ENCODE peak calls at places on chromosomes 4 and X, in six cellular contexts. One of them, this sample, is unnamed.

GRCh38 chr4:8188743-8189550 is 10.1 kb upstream of the SH3TC1 start:
- DNase-seq in fibroblast of lung: no peak
- DNase-seq in right lobe of liver: peak
- DNase-seq in tibial nerve: no peak
- DNase-seq in ascending aorta: no peak
- DNase-seq in HL-60: no peak
- DNase-seq in this sample: no peak

GRCh38 chr4:159271857-159272256 is 169.0 kb downstream of the RAPGEF2 start:
- DNase-seq in HL-60: peak
- DNase-seq in right lobe of liver: no peak
- DNase-seq in fibroblast of lung: no peak
- DNase-seq in tibial nerve: no peak
- DNase-seq in ascending aorta: no peak
- DNase-seq in this sample: no peak

GRCh38 chr4:141348589-141348988 is 127.9 kb downstream of the ZNF330 start:
- DNase-seq in ascending aorta: no peak
- DNase-seq in tibial nerve: no peak
- DNase-seq in HL-60: no peak
- DNase-seq in right lobe of liver: no peak
- DNase-seq in fibroblast of lung: no peak
- DNase-seq in this sample: no peak

GRCh38 chrX:40867352-40867751 is 132.0 kb upstream of the MED14 start:
- DNase-seq in ascending aorta: no peak
- DNase-seq in HL-60: no peak
- DNase-seq in right lobe of liver: no peak
- DNase-seq in fibroblast of lung: peak
- DNase-seq in tibial nerve: no peak
- DNase-seq in this sample: no peak

GRCh38 chr4:138235419-138235952 is 6.7 kb downstream of the SLC7A11 start:
- DNase-seq in fibroblast of lung: peak
- DNase-seq in ascending aorta: no peak
- DNase-seq in tibial nerve: no peak
- DNase-seq in right lobe of liver: no peak
- DNase-seq in HL-60: no peak
- DNase-seq in this sample: no peak

GRCh38 chr4:177460460-177460859 is 18.2 kb upstream of the AGA start:
- DNase-seq in HL-60: no peak
- DNase-seq in right lobe of liver: no peak
- DNase-seq in fibroblast of lung: no peak
- DNase-seq in ascending aorta: no peak
- DNase-seq in tibial nerve: no peak
- DNase-seq in this sample: no peak

GRCh38 chrX:57817302-57817701 is 93.0 kb downstream of the ZXDA start:
- DNase-seq in right lobe of liver: no peak
- DNase-seq in HL-60: no peak
- DNase-seq in ascending aorta: no peak
- DNase-seq in tibial nerve: no peak
- DNase-seq in fibroblast of lung: no peak
- DNase-seq in this sample: no peak

GRCh38 chr4:159549092-159549491 is 446.2 kb downstream of the RAPGEF2 start:
- DNase-seq in fibroblast of lung: peak
- DNase-seq in right lobe of liver: no peak
- DNase-seq in ascending aorta: no peak
- DNase-seq in HL-60: no peak
- DNase-seq in tibial nerve: no peak
- DNase-seq in this sample: no peak

GRCh38 chr4:7757501-7758443 is 181.9 kb downstream of the AFAP1 start:
- DNase-seq in right lobe of liver: no peak
- DNase-seq in tibial nerve: peak
- DNase-seq in ascending aorta: no peak
- DNase-seq in HL-60: no peak
- DNase-seq in fibroblast of lung: no peak
- DNase-seq in this sample: no peak

GRCh38 chrX:154020500-154021115 is 906 bp upstream of the IRAK1 start:
- DNase-seq in tibial nerve: no peak
- DNase-seq in HL-60: peak
- DNase-seq in right lobe of liver: no peak
- DNase-seq in fibroblast of lung: no peak
- DNase-seq in ascending aorta: no peak
- DNase-seq in this sample: no peak

GRCh38 chrX:465418-465817 is 78.7 kb upstream of the PPP2R3B start:
- DNase-seq in tibial nerve: no peak
- DNase-seq in ascending aorta: no peak
- DNase-seq in right lobe of liver: no peak
- DNase-seq in fibroblast of lung: no peak
- DNase-seq in HL-60: no peak
- DNase-seq in this sample: no peak

GRCh38 chr4:101885574-101885973 is 95.0 kb downstream of the BANK1 start:
- DNase-seq in ascending aorta: no peak
- DNase-seq in right lobe of liver: no peak
- DNase-seq in tibial nerve: no peak
- DNase-seq in fibroblast of lung: no peak
- DNase-seq in HL-60: peak
- DNase-seq in this sample: no peak

GRCh38 chr4:185672151-185672550 is 136.8 kb upstream of the PDLIM3 start:
- DNase-seq in right lobe of liver: no peak
- DNase-seq in HL-60: no peak
- DNase-seq in tibial nerve: no peak
- DNase-seq in fibroblast of lung: no peak
- DNase-seq in ascending aorta: no peak
- DNase-seq in this sample: no peak

GRCh38 chrX:120575379-120576114 is 14.8 kb upstream of the CUL4B start:
- DNase-seq in ascending aorta: no peak
- DNase-seq in HL-60: no peak
- DNase-seq in right lobe of liver: no peak
- DNase-seq in tibial nerve: no peak
- DNase-seq in fibroblast of lung: no peak
- DNase-seq in this sample: no peak

GRCh38 chr4:103091601-103092223 is 7.9 kb downstream of the BDH2 start:
- DNase-seq in right lobe of liver: no peak
- DNase-seq in tibial nerve: no peak
- DNase-seq in HL-60: peak
- DNase-seq in fibroblast of lung: peak
- DNase-seq in ascending aorta: no peak
- DNase-seq in this sample: peak

GRCh38 chr4:55791666-55792065 is 27.9 kb upstream of the EXOC1L start:
- DNase-seq in right lobe of liver: no peak
- DNase-seq in tibial nerve: no peak
- DNase-seq in fibroblast of lung: peak
- DNase-seq in HL-60: no peak
- DNase-seq in ascending aorta: no peak
- DNase-seq in this sample: no peak

GRCh38 chrX:100975212-100975611 is 5.7 kb downstream of the ARL13A start:
- DNase-seq in right lobe of liver: no peak
- DNase-seq in ascending aorta: no peak
- DNase-seq in fibroblast of lung: peak
- DNase-seq in tibial nerve: no peak
- DNase-seq in HL-60: no peak
- DNase-seq in this sample: no peak

GRCh38 chrX:39652336-39652735 is 445.4 kb downstream of the BCOR start:
- DNase-seq in tibial nerve: peak
- DNase-seq in ascending aorta: no peak
- DNase-seq in fibroblast of lung: no peak
- DNase-seq in right lobe of liver: peak
- DNase-seq in HL-60: peak
- DNase-seq in this sample: peak

GRCh38 chrX:115297189-115297588 is 7.7 kb downstream of the LUZP4 start:
- DNase-seq in fibroblast of lung: no peak
- DNase-seq in HL-60: no peak
- DNase-seq in ascending aorta: no peak
- DNase-seq in right lobe of liver: no peak
- DNase-seq in tibial nerve: no peak
- DNase-seq in this sample: no peak

GRCh38 chrX:136166221-136166855 is 19.0 kb downstream of the FHL1 start:
- DNase-seq in HL-60: no peak
- DNase-seq in right lobe of liver: no peak
- DNase-seq in fibroblast of lung: peak
- DNase-seq in ascending aorta: no peak
- DNase-seq in tibial nerve: no peak
- DNase-seq in this sample: no peak

GRCh38 chr4:5033266-5033945 is 14.1 kb upstream of the CYTL1 start:
- DNase-seq in ascending aorta: no peak
- DNase-seq in tibial nerve: no peak
- DNase-seq in fibroblast of lung: peak
- DNase-seq in right lobe of liver: no peak
- DNase-seq in HL-60: peak
- DNase-seq in this sample: no peak

GRCh38 chr4:99863-100262 is 24.4 kb upstream of the ZNF718 start:
- DNase-seq in HL-60: no peak
- DNase-seq in fibroblast of lung: peak
- DNase-seq in tibial nerve: no peak
- DNase-seq in right lobe of liver: no peak
- DNase-seq in ascending aorta: no peak
- DNase-seq in this sample: no peak

GRCh38 chrX:136292656-136293055 is 8.1 kb upstream of the ADGRG4 start:
- DNase-seq in right lobe of liver: no peak
- DNase-seq in tibial nerve: no peak
- DNase-seq in HL-60: no peak
- DNase-seq in fibroblast of lung: no peak
- DNase-seq in ascending aorta: no peak
- DNase-seq in this sample: no peak

GRCh38 chrX:9957743-9958142 is 9.4 kb upstream of the CLDN34 start:
- DNase-seq in tibial nerve: no peak
- DNase-seq in ascending aorta: no peak
- DNase-seq in HL-60: peak
- DNase-seq in right lobe of liver: no peak
- DNase-seq in fibroblast of lung: no peak
- DNase-seq in this sample: no peak

GRCh38 chr4:147824884-147825283 is 93.0 kb downstream of the ARHGAP10 start:
- DNase-seq in fibroblast of lung: no peak
- DNase-seq in tibial nerve: no peak
- DNase-seq in HL-60: no peak
- DNase-seq in ascending aorta: no peak
- DNase-seq in right lobe of liver: no peak
- DNase-seq in this sample: no peak

GRCh38 chr4:147821555-147821954 is 89.7 kb downstream of the ARHGAP10 start:
- DNase-seq in ascending aorta: no peak
- DNase-seq in tibial nerve: no peak
- DNase-seq in HL-60: no peak
- DNase-seq in right lobe of liver: no peak
- DNase-seq in fibroblast of lung: no peak
- DNase-seq in this sample: no peak

GRCh38 chr4:147824316-147824715 is 92.4 kb downstream of the ARHGAP10 start:
- DNase-seq in right lobe of liver: no peak
- DNase-seq in tibial nerve: no peak
- DNase-seq in ascending aorta: no peak
- DNase-seq in fibroblast of lung: no peak
- DNase-seq in HL-60: no peak
- DNase-seq in this sample: no peak

GRCh38 chr4:147822128-147822527 is 90.2 kb downstream of the ARHGAP10 start:
- DNase-seq in tibial nerve: peak
- DNase-seq in HL-60: peak
- DNase-seq in fibroblast of lung: peak
- DNase-seq in right lobe of liver: peak
- DNase-seq in ascending aorta: peak
- DNase-seq in this sample: no peak

GRCh38 chr4:147823135-147823534 is 91.2 kb downstream of the ARHGAP10 start:
- DNase-seq in ascending aorta: no peak
- DNase-seq in right lobe of liver: no peak
- DNase-seq in fibroblast of lung: no peak
- DNase-seq in HL-60: no peak
- DNase-seq in tibial nerve: no peak
- DNase-seq in this sample: no peak
- TF ChIP-seq CTCF in ascending aorta: no peak
- TF ChIP-seq CTCF in right lobe of liver: no peak
- TF ChIP-seq CTCF in fibroblast of lung: no peak
- TF ChIP-seq CTCF in HL-60: no peak
- TF ChIP-seq CTCF in tibial nerve: no peak
- TF ChIP-seq CTCF in this sample: no peak

GRCh38 chrX:71095971-71096701 is 485 bp downstream of the FOXO4 start:
- DNase-seq in ascending aorta: no peak
- DNase-seq in HL-60: no peak
- DNase-seq in tibial nerve: peak
- DNase-seq in right lobe of liver: no peak
- DNase-seq in fibroblast of lung: peak
- DNase-seq in this sample: peak
- H3K27ac ChIP-seq in ascending aorta: peak
- H3K27ac ChIP-seq in HL-60: peak
- H3K27ac ChIP-seq in tibial nerve: peak
- H3K27ac ChIP-seq in right lobe of liver: no peak
- H3K27ac ChIP-seq in fibroblast of lung: no peak
- H3K27ac ChIP-seq in this sample: peak

DNA sequence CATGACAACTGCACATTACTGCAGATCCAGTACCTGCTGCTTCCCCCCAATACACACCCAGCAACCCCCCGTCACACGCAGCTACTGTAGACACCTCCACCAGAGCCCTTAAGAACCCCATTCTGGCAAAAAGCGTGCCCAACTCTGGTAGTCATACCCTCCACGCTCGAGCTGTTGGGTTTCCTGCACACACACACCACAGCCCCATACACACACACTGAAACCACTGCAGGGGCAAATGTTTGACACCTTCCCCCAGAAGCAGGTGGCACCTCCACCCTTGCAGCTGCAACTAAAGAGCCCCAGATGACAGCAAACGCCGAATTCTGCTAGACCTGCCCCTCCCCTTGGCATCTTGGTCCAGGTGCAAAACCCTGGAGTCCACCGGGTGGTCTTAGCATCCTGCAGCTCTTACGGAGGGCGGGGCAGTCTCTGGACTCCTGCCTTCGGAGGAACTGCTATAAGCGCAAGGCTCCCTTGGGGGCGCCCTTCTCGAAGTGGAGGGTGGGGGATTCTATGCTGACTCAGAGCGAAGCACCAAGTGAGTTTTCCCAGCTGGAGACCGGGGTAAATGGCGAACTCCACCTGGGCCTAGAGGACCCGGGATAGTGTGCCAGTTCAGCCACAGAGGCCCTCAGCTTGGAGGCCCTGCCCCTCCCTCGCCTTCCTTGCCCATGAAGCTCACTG is 1.5 kb downstream of the FRMPD3 start:
- DNase-seq in HL-60: no peak
- DNase-seq in fibroblast of lung: no peak
- DNase-seq in right lobe of liver: no peak
- DNase-seq in tibial nerve: no peak
- DNase-seq in ascending aorta: no peak
- DNase-seq in this sample: no peak
- TF ChIP-seq CTCF in HL-60: no peak
- TF ChIP-seq CTCF in fibroblast of lung: no peak
- TF ChIP-seq CTCF in right lobe of liver: no peak
- TF ChIP-seq CTCF in tibial nerve: no peak
- TF ChIP-seq CTCF in ascending aorta: no peak
- TF ChIP-seq CTCF in this sample: no peak

DNA sequence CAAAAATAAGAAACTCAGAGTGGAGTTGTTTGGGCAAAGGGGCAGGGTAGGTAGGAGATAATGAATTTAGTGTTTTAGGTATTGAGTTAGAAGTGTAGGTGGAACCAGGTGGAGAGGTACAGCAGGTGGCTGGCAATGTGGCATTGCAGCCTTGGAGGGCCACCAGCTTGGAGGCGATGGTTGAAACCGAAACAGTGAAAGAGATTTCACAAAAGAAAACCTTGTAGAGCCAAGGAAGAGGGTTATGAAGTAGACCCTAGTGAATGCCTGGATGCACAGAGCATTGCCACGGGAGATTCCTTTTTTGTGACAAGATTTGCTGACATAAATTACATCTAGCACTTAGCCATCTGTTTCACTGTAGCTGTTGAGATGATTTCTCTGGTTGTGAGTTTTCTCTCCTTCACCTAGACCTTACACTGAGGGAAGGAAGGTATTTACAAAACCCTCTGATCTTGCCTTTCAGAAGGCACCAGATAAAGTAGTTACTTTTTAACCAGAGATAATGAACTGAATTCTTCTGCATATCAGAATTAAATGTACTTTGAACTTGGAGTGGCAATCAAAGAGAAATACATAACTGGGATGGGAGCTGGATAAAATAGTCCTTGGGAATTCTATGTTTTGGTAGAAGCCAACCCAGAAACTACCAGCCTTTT is 104.1 kb upstream of the CASK start:
- DNase-seq in fibroblast of lung: no peak
- DNase-seq in right lobe of liver: no peak
- DNase-seq in tibial nerve: no peak
- DNase-seq in HL-60: no peak
- DNase-seq in ascending aorta: no peak
- DNase-seq in this sample: no peak
- H3K27ac ChIP-seq in fibroblast of lung: no peak
- H3K27ac ChIP-seq in right lobe of liver: no peak
- H3K27ac ChIP-seq in tibial nerve: no peak
- H3K27ac ChIP-seq in HL-60: no peak
- H3K27ac ChIP-seq in ascending aorta: no peak
- H3K27ac ChIP-seq in this sample: no peak